ENCODE peak calls at places on chromosomes 11 and 22, in five cellular contexts. One of them, this sample, is unnamed. For H3K9me3, the result is how much of the 10 kb centered on the place peaks cover.

GRCh38 chr11:18769802-18770456 is 21.7 kb downstream of the PTPN5 start:
- DNase-seq in left lung: no peak
- DNase-seq in stomach: no peak
- DNase-seq in upper lobe of left lung: no peak
- DNase-seq in DND-41: no peak
- DNase-seq in this sample: no peak

GRCh38 chr11:61923166-61924015 is 6.0 kb upstream of the RAB3IL1 start:
- DNase-seq in stomach: peak
- DNase-seq in left lung: peak
- DNase-seq in DND-41: no peak
- DNase-seq in upper lobe of left lung: peak
- DNase-seq in this sample: peak

GRCh38 chr22:37162221-37163095 is 12.7 kb upstream of the IL2RB start:
- DNase-seq in left lung: peak
- DNase-seq in upper lobe of left lung: no peak
- DNase-seq in DND-41: peak
- DNase-seq in stomach: no peak
- DNase-seq in this sample: peak

GRCh38 chr11:68412593-68413475 is 47.7 kb upstream of the PPP6R3 start:
- DNase-seq in DND-41: no peak
- DNase-seq in stomach: no peak
- DNase-seq in left lung: no peak
- DNase-seq in upper lobe of left lung: peak
- DNase-seq in this sample: no peak

GRCh38 chr11:76781861-76782500 is 1.2 kb upstream of the TSKU start:
- DNase-seq in DND-41: no peak
- DNase-seq in left lung: no peak
- DNase-seq in stomach: no peak
- DNase-seq in upper lobe of left lung: no peak
- DNase-seq in this sample: no peak

GRCh38 chr11:103601230-103601846 is 435.1 kb upstream of the DDI1 start:
- DNase-seq in stomach: no peak
- DNase-seq in left lung: no peak
- DNase-seq in upper lobe of left lung: no peak
- DNase-seq in DND-41: peak
- DNase-seq in this sample: no peak

GRCh38 chr22:43281400-43281799 is 61.8 kb downstream of the SCUBE1 start:
- DNase-seq in upper lobe of left lung: no peak
- DNase-seq in left lung: no peak
- DNase-seq in DND-41: no peak
- DNase-seq in stomach: no peak
- DNase-seq in this sample: no peak

GRCh38 chr22:47129902-47130301 is 367.5 kb downstream of the TBC1D22A start:
- DNase-seq in DND-41: no peak
- DNase-seq in stomach: peak
- DNase-seq in upper lobe of left lung: no peak
- DNase-seq in left lung: peak
- DNase-seq in this sample: no peak

GRCh38 chr11:12233602-12233925 is 123.2 kb downstream of the MICAL2 start:
- DNase-seq in stomach: no peak
- DNase-seq in DND-41: no peak
- DNase-seq in upper lobe of left lung: no peak
- DNase-seq in left lung: no peak
- DNase-seq in this sample: no peak

GRCh38 chr11:104997288-104997687 is 25.7 kb downstream of the CASP5 start:
- DNase-seq in left lung: no peak
- DNase-seq in upper lobe of left lung: no peak
- DNase-seq in DND-41: no peak
- DNase-seq in stomach: no peak
- DNase-seq in this sample: no peak

GRCh38 chr11:39236916-39237315 is 2222.5 kb downstream of the LRRC4C start:
- DNase-seq in left lung: no peak
- DNase-seq in stomach: no peak
- DNase-seq in DND-41: no peak
- DNase-seq in upper lobe of left lung: no peak
- DNase-seq in this sample: no peak

GRCh38 chr11:12377106-12377823 is at the start of gene PARVA:
- DNase-seq in stomach: peak
- DNase-seq in left lung: peak
- DNase-seq in upper lobe of left lung: peak
- DNase-seq in DND-41: no peak
- DNase-seq in this sample: no peak

GRCh38 chr11:113001709-113002108 is 40.5 kb downstream of the NCAM1 start:
- DNase-seq in stomach: no peak
- DNase-seq in left lung: no peak
- DNase-seq in DND-41: no peak
- DNase-seq in upper lobe of left lung: no peak
- DNase-seq in this sample: no peak

GRCh38 chr22:19775496-19776325 is 15.1 kb downstream of the TBX1 start:
- DNase-seq in DND-41: no peak
- DNase-seq in left lung: peak
- DNase-seq in upper lobe of left lung: peak
- DNase-seq in stomach: no peak
- DNase-seq in this sample: no peak

GRCh38 chr11:5621580-5621979 is 3.2 kb upstream of the TRIM34 start:
- DNase-seq in upper lobe of left lung: no peak
- DNase-seq in DND-41: no peak
- DNase-seq in left lung: no peak
- DNase-seq in stomach: no peak
- DNase-seq in this sample: no peak

GRCh38 chr11:7977251-7977917 is 9.8 kb upstream of the EIF3F start:
- DNase-seq in left lung: no peak
- DNase-seq in DND-41: no peak
- DNase-seq in stomach: no peak
- DNase-seq in upper lobe of left lung: no peak
- DNase-seq in this sample: no peak

GRCh38 chr11:2998073-2998850 is 6.1 kb upstream of the NAP1L4 start:
- DNase-seq in stomach: peak
- DNase-seq in DND-41: no peak
- DNase-seq in upper lobe of left lung: no peak
- DNase-seq in left lung: no peak
- DNase-seq in this sample: no peak

GRCh38 chr22:46764779-46765485 is 2.5 kb downstream of the TBC1D22A start:
- DNase-seq in upper lobe of left lung: no peak
- DNase-seq in DND-41: no peak
- DNase-seq in stomach: peak
- DNase-seq in left lung: peak
- DNase-seq in this sample: no peak

GRCh38 chr11:297666-298405 is 1.5 kb downstream of the IFITM5 start:
- DNase-seq in upper lobe of left lung: peak
- DNase-seq in left lung: peak
- DNase-seq in stomach: no peak
- DNase-seq in DND-41: no peak
- DNase-seq in this sample: no peak

GRCh38 chr11:45921561-45922424 is 663 bp upstream of the LARGE2 start:
- DNase-seq in left lung: peak
- DNase-seq in DND-41: no peak
- DNase-seq in upper lobe of left lung: peak
- DNase-seq in stomach: peak
- DNase-seq in this sample: no peak

GRCh38 chr22:27518583-27519437 is 282.7 kb downstream of the MN1 start:
- DNase-seq in left lung: no peak
- DNase-seq in upper lobe of left lung: no peak
- DNase-seq in DND-41: no peak
- DNase-seq in stomach: no peak
- DNase-seq in this sample: no peak

GRCh38 chr11:46300270-46300669 is 22.8 kb downstream of the CREB3L1 start:
- DNase-seq in DND-41: no peak
- DNase-seq in stomach: no peak
- DNase-seq in left lung: no peak
- DNase-seq in upper lobe of left lung: no peak
- DNase-seq in this sample: no peak

GRCh38 chr11:65104628-65105027 is 7.0 kb upstream of the TM7SF2 start:
- DNase-seq in left lung: no peak
- DNase-seq in upper lobe of left lung: no peak
- DNase-seq in DND-41: no peak
- DNase-seq in stomach: no peak
- DNase-seq in this sample: no peak

GRCh38 chr11:7576671-7577225 is 62.9 kb downstream of the PPFIBP2 start:
- DNase-seq in left lung: no peak
- DNase-seq in DND-41: no peak
- DNase-seq in upper lobe of left lung: peak
- DNase-seq in stomach: no peak
- DNase-seq in this sample: no peak

GRCh38 chr11:4103269-4103668 is 8.7 kb downstream of the RRM1 start:
- DNase-seq in left lung: no peak
- DNase-seq in DND-41: no peak
- DNase-seq in stomach: no peak
- DNase-seq in upper lobe of left lung: no peak
- DNase-seq in this sample: no peak

GRCh38 chr11:43138621-43139140 is 173.1 kb upstream of the API5 start:
- DNase-seq in left lung: no peak
- DNase-seq in stomach: no peak
- DNase-seq in DND-41: no peak
- DNase-seq in upper lobe of left lung: no peak
- DNase-seq in this sample: no peak

GRCh38 chr11:7154881-7155344 is 66.1 kb downstream of the RBMXL2 start:
- DNase-seq in upper lobe of left lung: no peak
- DNase-seq in DND-41: no peak
- DNase-seq in stomach: no peak
- DNase-seq in left lung: no peak
- DNase-seq in this sample: no peak

GRCh38 chr11:90241414-90241813 is 18.6 kb upstream of the CHORDC1 start:
- DNase-seq in stomach: no peak
- DNase-seq in left lung: no peak
- DNase-seq in DND-41: no peak
- DNase-seq in upper lobe of left lung: no peak
- DNase-seq in this sample: no peak

GRCh38 chr11:975824-976223 is 50.2 kb downstream of the AP2A2 start:
- DNase-seq in DND-41: no peak
- DNase-seq in upper lobe of left lung: peak
- DNase-seq in stomach: no peak
- DNase-seq in left lung: no peak
- DNase-seq in this sample: no peak

GRCh38 chr11:133946541-133947297 is 10.0 kb downstream of the IGSF9B start:
- DNase-seq in left lung: peak
- DNase-seq in DND-41: peak
- DNase-seq in stomach: no peak
- DNase-seq in upper lobe of left lung: no peak
- DNase-seq in this sample: no peak

GRCh38 chr11:65637794-65638317 is at the start of gene SIPA1:
- DNase-seq in stomach: peak
- DNase-seq in left lung: peak
- DNase-seq in upper lobe of left lung: peak
- DNase-seq in DND-41: peak
- DNase-seq in this sample: peak

GRCh38 chr11:113274708-113275582 is 39.4 kb upstream of the TTC12 start:
- DNase-seq in DND-41: no peak
- DNase-seq in upper lobe of left lung: no peak
- DNase-seq in stomach: no peak
- DNase-seq in left lung: no peak
- DNase-seq in this sample: no peak

GRCh38 chr11:25793637-25794036 is 538.3 kb upstream of the ANO3 start:
- DNase-seq in stomach: no peak
- DNase-seq in upper lobe of left lung: no peak
- DNase-seq in left lung: peak
- DNase-seq in DND-41: no peak
- DNase-seq in this sample: no peak

DNA sequence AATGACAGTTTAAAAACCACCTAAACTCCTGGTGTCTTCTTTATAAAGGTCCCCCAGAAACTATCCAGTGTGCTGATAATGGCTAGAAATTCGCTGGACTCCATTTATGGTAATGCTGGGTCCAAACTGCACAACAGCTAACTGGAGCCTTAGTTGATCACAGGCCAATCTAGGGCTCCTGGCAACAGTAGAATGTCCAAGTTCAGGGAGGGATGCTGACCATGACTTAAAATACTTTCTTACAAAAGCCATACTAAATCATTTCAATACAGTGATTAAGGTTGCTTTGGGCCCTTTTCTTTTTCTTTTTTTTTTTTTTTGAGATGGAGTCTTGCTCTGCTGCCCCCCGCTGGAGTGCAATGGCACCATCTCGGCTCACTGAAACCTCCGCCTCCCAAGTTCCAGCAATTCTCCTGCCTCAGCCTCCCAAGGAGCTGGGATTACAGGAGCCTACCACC is 14.5 kb upstream of the GAB2 start:
- DNase-seq in DND-41: peak
- DNase-seq in stomach: no peak
- DNase-seq in left lung: no peak
- DNase-seq in upper lobe of left lung: no peak
- DNase-seq in this sample: no peak
- TF ChIP-seq CTCF in DND-41: peak
- TF ChIP-seq CTCF in stomach: peak
- TF ChIP-seq CTCF in left lung: peak
- TF ChIP-seq CTCF in upper lobe of left lung: peak
- TF ChIP-seq CTCF in this sample: no peak

GRCh38 chr11:58446294-58446693 is 4.3 kb upstream of the OR5B12 start:
- DNase-seq in DND-41: no peak
- DNase-seq in stomach: no peak
- DNase-seq in left lung: no peak
- DNase-seq in upper lobe of left lung: no peak
- DNase-seq in this sample: no peak
- H3K9me3 ChIP-seq in DND-41: under half
- H3K9me3 ChIP-seq in stomach: under half
- H3K9me3 ChIP-seq in left lung: under half
- H3K9me3 ChIP-seq in upper lobe of left lung: under half
- H3K9me3 ChIP-seq in this sample: under half

DNA sequence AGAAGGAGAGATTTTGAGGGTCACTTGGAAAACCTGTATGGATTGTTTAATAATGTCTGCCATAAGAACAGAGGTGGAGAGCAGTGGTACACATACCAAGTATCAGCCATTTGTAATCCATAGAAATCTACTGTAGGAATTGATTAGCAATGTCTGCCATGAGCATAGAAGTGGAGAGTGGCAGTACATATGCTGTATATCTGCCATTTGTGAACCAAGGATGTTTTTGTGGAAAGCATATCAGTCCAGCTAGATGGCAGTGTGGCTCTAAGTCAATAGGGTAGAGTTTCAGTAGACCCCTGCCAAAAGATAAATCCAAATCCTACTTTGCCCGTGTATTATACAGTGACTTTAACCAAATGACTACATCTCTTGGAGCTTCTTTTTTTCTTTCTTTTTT is 82.9 kb upstream of the SEZ6L start:
- DNase-seq in stomach: no peak
- DNase-seq in left lung: no peak
- DNase-seq in upper lobe of left lung: no peak
- DNase-seq in DND-41: no peak
- DNase-seq in this sample: no peak
- TF ChIP-seq CTCF in stomach: no peak
- TF ChIP-seq CTCF in left lung: no peak
- TF ChIP-seq CTCF in upper lobe of left lung: no peak
- TF ChIP-seq CTCF in DND-41: peak
- TF ChIP-seq CTCF in this sample: no peak

GRCh38 chr11:55481416-55481815 is 72.9 kb upstream of the OR4C15 start:
- DNase-seq in left lung: no peak
- DNase-seq in DND-41: no peak
- DNase-seq in stomach: no peak
- DNase-seq in upper lobe of left lung: no peak
- DNase-seq in this sample: no peak
- H3K9me3 ChIP-seq in left lung: under half
- H3K9me3 ChIP-seq in DND-41: under half
- H3K9me3 ChIP-seq in stomach: under half
- H3K9me3 ChIP-seq in upper lobe of left lung: under half
- H3K9me3 ChIP-seq in this sample: under half

This sample was measured in CD8-positive, alpha-beta T cell.